ENCODE peak calls at places on chromosome 6, in nine cellular contexts. L, P, U, O, D, R, G, F and S are unnamed samples.
A peak's percentile ranks its signal among the peaks of the same experiment; 100 is the strongest.

GRCh38 chr6:104984831-104985230 is 27.9 kb downstream of the LIN28B start:
- DNase-seq in L (no peak), P (no peak), U (no peak), O (no peak), D (no peak), R (no peak), G (no peak), F (no peak), S (no peak)

GRCh38 chr6:144482142-144482541 is 197.0 kb downstream of the UTRN start:
- DNase-seq in L (peak; percentile 92), P (peak; percentile 62), U (peak; percentile 23), O (peak; percentile 81), D (peak; percentile 65), R (peak; percentile 60), G (peak; percentile 71), F (peak; percentile 73), S (peak; percentile 62)

GRCh38 chr6:30508890-30509736 is 19.8 kb downstream of the HLA-E start:
- DNase-seq in L (no peak), P (no peak), U (no peak), O (peak; percentile 51), D (no peak), R (peak; percentile 72), G (peak; percentile 93), F (no peak), S (no peak)

GRCh38 chr6:134873500-134874388 is 76.2 kb downstream of the ALDH8A1 start:
- DNase-seq in L (no peak), P (no peak), U (no peak), O (no peak), D (peak; percentile 11), R (no peak), G (no peak), F (peak; percentile 38), S (no peak)

GRCh38 chr6:127539292-127539691 is 20.2 kb upstream of the MTCL3 start:
- DNase-seq in L (no peak), P (peak; percentile 54), U (no peak), O (peak; percentile 47), D (no peak), R (no peak), G (peak; percentile 16), F (no peak), S (peak; percentile 18)

GRCh38 chr6:48087448-48087847 is 23.5 kb downstream of the PTCHD4 start:
- DNase-seq in L (no peak), P (peak; percentile 31), U (no peak), O (peak; percentile 23), D (no peak), R (no peak), G (no peak), F (no peak), S (peak; percentile 66)

GRCh38 chr6:7550433-7550801 is 8.9 kb downstream of the DSP start:
- DNase-seq in L (no peak), P (peak; percentile 8), U (no peak), O (no peak), D (no peak), R (no peak), G (no peak), F (no peak), S (no peak)

GRCh38 chr6:2931970-2932748 is 29.1 kb upstream of the SERPINB9 start:
- DNase-seq in L (peak; percentile 92), P (peak; percentile 51), U (peak; percentile 44), O (peak; percentile 68), D (peak; percentile 75), R (peak; percentile 80), G (peak; percentile 63), F (peak; percentile 87), S (peak; percentile 75)

GRCh38 chr6:144782634-144783033 is 497.5 kb downstream of the UTRN start:
- DNase-seq in L (no peak), P (no peak), U (no peak), O (no peak), D (no peak), R (no peak), G (no peak), F (no peak), S (no peak)

GRCh38 chr6:106527979-106528378 is 101.3 kb downstream of the RTN4IP1 start:
- DNase-seq in L (no peak), P (no peak), U (peak; percentile 64), O (peak; percentile 98), D (no peak), R (no peak), G (no peak), F (no peak), S (no peak)

GRCh38 chr6:159931112-159931511 is 37.8 kb upstream of the IGF2R start:
- DNase-seq in L (no peak), P (no peak), U (no peak), O (no peak), D (peak; percentile 35), R (no peak), G (peak; percentile 27), F (no peak), S (no peak)

GRCh38 chr6:2485116-2485515 is 239.7 kb upstream of the GMDS start:
- DNase-seq in L (peak; percentile 63), P (no peak), U (no peak), O (no peak), D (no peak), R (no peak), G (no peak), F (no peak), S (no peak)

GRCh38 chr6:52221302-52221701 is 23.0 kb downstream of the IL17F start:
- DNase-seq in L (no peak), P (no peak), U (no peak), O (no peak), D (peak; percentile 36), R (no peak), G (no peak), F (no peak), S (no peak)

GRCh38 chr6:148564494-148564893 is 182.3 kb upstream of the UST start:
- DNase-seq in L (no peak), P (no peak), U (no peak), O (no peak), D (no peak), R (no peak), G (no peak), F (no peak), S (no peak)

GRCh38 chr6:81697564-81697963 is 54.9 kb downstream of the TENT5A start:
- DNase-seq in L (no peak), P (no peak), U (no peak), O (peak; percentile 55), D (no peak), R (no peak), G (no peak), F (no peak), S (no peak)

GRCh38 chr6:154738561-154738961 is 5.3 kb downstream of the SCAF8 start:
- DNase-seq in L (no peak), P (no peak), U (no peak), O (peak; percentile 16), D (no peak), R (no peak), G (peak; percentile 32), F (no peak), S (no peak)

GRCh38 chr6:55210952-55211351 is 36.6 kb downstream of the HCRTR2 start:
- DNase-seq in L (no peak), P (no peak), U (no peak), O (no peak), D (no peak), R (no peak), G (no peak), F (no peak), S (no peak)

GRCh38 chr6:30964075-30964474 is 19.4 kb upstream of the MUC21 start:
- DNase-seq in L (no peak), P (no peak), U (no peak), O (no peak), D (no peak), R (no peak), G (peak; percentile 85), F (no peak), S (no peak)

GRCh38 chr6:64330694-64331309 is 695.2 kb downstream of the PHF3 start:
- DNase-seq in L (peak; percentile 89), P (peak; percentile 15), U (no peak), O (peak; percentile 77), D (no peak), R (no peak), G (peak; percentile 12), F (no peak), S (peak; percentile 58)